ENCODE peak calls at places on chromosomes 16 and 17, in ten cellular contexts. One of them, this sample, is unnamed.

GRCh38 chr17:80441133-80441578 is 26.2 kb downstream of the ENDOV start:
- DNase-seq in EL: peak; percentile 31
- DNase-seq in HT1080: peak; percentile 23
- DNase-seq in DMS 273 treated with DMSO at 0.1 percent for 48 hours: no peak
- DNase-seq in MCF 10A: peak; percentile 47
- DNase-seq in body of pancreas: no peak
- DNase-seq in skeletal muscle cell: no peak
- DNase-seq in kidney epithelial cell: no peak
- DNase-seq in GM23338: peak; percentile 89
- DNase-seq in ELF-1: peak; percentile 84
- DNase-seq in this sample: peak; percentile 97

GRCh38 chr17:4143563-4144410 is 790 bp downstream of the CYB5D2 start:
- DNase-seq in EL: peak; percentile 92
- DNase-seq in HT1080: peak; percentile 92
- DNase-seq in DMS 273 treated with DMSO at 0.1 percent for 48 hours: peak; percentile 66
- DNase-seq in MCF 10A: peak; percentile 90
- DNase-seq in body of pancreas: peak; percentile 88
- DNase-seq in skeletal muscle cell: peak; percentile 76
- DNase-seq in kidney epithelial cell: peak; percentile 42
- DNase-seq in GM23338: peak; percentile 94
- DNase-seq in ELF-1: peak; percentile 98
- DNase-seq in this sample: peak; percentile 89

GRCh38 chr17:21010705-21011596 is 31.9 kb downstream of the USP22 start:
- DNase-seq in EL: no peak
- DNase-seq in HT1080: no peak
- DNase-seq in DMS 273 treated with DMSO at 0.1 percent for 48 hours: no peak
- DNase-seq in MCF 10A: no peak
- DNase-seq in body of pancreas: no peak
- DNase-seq in skeletal muscle cell: no peak
- DNase-seq in kidney epithelial cell: no peak
- DNase-seq in GM23338: no peak
- DNase-seq in ELF-1: no peak
- DNase-seq in this sample: no peak

GRCh38 chr16:29900102-29900887 is at the start of gene ASPHD1:
- DNase-seq in EL: peak; percentile 95
- DNase-seq in HT1080: peak; percentile 89
- DNase-seq in DMS 273 treated with DMSO at 0.1 percent for 48 hours: no peak
- DNase-seq in MCF 10A: peak; percentile 65
- DNase-seq in body of pancreas: peak; percentile 81
- DNase-seq in skeletal muscle cell: peak; percentile 62
- DNase-seq in kidney epithelial cell: peak; percentile 64
- DNase-seq in GM23338: peak; percentile 85
- DNase-seq in ELF-1: peak; percentile 72
- DNase-seq in this sample: peak; percentile 93

GRCh38 chr17:79022507-79022991 is 1.4 kb upstream of the C1QTNF1 start:
- DNase-seq in EL: no peak
- DNase-seq in HT1080: no peak
- DNase-seq in DMS 273 treated with DMSO at 0.1 percent for 48 hours: no peak
- DNase-seq in MCF 10A: no peak
- DNase-seq in body of pancreas: peak; percentile 39
- DNase-seq in skeletal muscle cell: no peak
- DNase-seq in kidney epithelial cell: no peak
- DNase-seq in GM23338: no peak
- DNase-seq in ELF-1: no peak
- DNase-seq in this sample: no peak

GRCh38 chr17:50316016-50316587 is 29.8 kb upstream of the XYLT2 start:
- DNase-seq in EL: no peak
- DNase-seq in HT1080: no peak
- DNase-seq in DMS 273 treated with DMSO at 0.1 percent for 48 hours: peak; percentile 31
- DNase-seq in MCF 10A: peak; percentile 17
- DNase-seq in body of pancreas: no peak
- DNase-seq in skeletal muscle cell: no peak
- DNase-seq in kidney epithelial cell: no peak
- DNase-seq in GM23338: no peak
- DNase-seq in ELF-1: no peak
- DNase-seq in this sample: no peak

GRCh38 chr17:67689534-67690177 is 28.1 kb upstream of the NOL11 start:
- DNase-seq in EL: peak; percentile 59
- DNase-seq in HT1080: peak; percentile 49
- DNase-seq in DMS 273 treated with DMSO at 0.1 percent for 48 hours: peak; percentile 17
- DNase-seq in MCF 10A: peak; percentile 68
- DNase-seq in body of pancreas: peak; percentile 62
- DNase-seq in skeletal muscle cell: peak; percentile 21
- DNase-seq in kidney epithelial cell: peak; percentile 35
- DNase-seq in GM23338: peak; percentile 86
- DNase-seq in ELF-1: no peak
- DNase-seq in this sample: peak; percentile 83

GRCh38 chr17:34872640-34873039 is 88.6 kb downstream of the CCT6B start:
- DNase-seq in EL: no peak
- DNase-seq in HT1080: no peak
- DNase-seq in DMS 273 treated with DMSO at 0.1 percent for 48 hours: no peak
- DNase-seq in MCF 10A: no peak
- DNase-seq in body of pancreas: no peak
- DNase-seq in skeletal muscle cell: no peak
- DNase-seq in kidney epithelial cell: no peak
- DNase-seq in GM23338: no peak
- DNase-seq in ELF-1: no peak
- DNase-seq in this sample: no peak

GRCh38 chr16:8949536-8950418 is 13.9 kb downstream of the USP7 start:
- DNase-seq in EL: no peak
- DNase-seq in HT1080: no peak
- DNase-seq in DMS 273 treated with DMSO at 0.1 percent for 48 hours: no peak
- DNase-seq in MCF 10A: no peak
- DNase-seq in body of pancreas: no peak
- DNase-seq in skeletal muscle cell: no peak
- DNase-seq in kidney epithelial cell: no peak
- DNase-seq in GM23338: no peak
- DNase-seq in ELF-1: peak; percentile 61
- DNase-seq in this sample: no peak

GRCh38 chr17:16085066-16085699 is 85.6 kb downstream of the TTC19 start:
- DNase-seq in EL: peak; percentile 33
- DNase-seq in HT1080: no peak
- DNase-seq in DMS 273 treated with DMSO at 0.1 percent for 48 hours: no peak
- DNase-seq in MCF 10A: peak; percentile 52
- DNase-seq in body of pancreas: no peak
- DNase-seq in skeletal muscle cell: peak; percentile 17
- DNase-seq in kidney epithelial cell: no peak
- DNase-seq in GM23338: no peak
- DNase-seq in ELF-1: no peak
- DNase-seq in this sample: no peak

GRCh38 chr17:80872999-80873951 is 118.4 kb upstream of the CHMP6 start:
- DNase-seq in EL: peak; percentile 79
- DNase-seq in HT1080: no peak
- DNase-seq in DMS 273 treated with DMSO at 0.1 percent for 48 hours: no peak
- DNase-seq in MCF 10A: peak; percentile 52
- DNase-seq in body of pancreas: no peak
- DNase-seq in skeletal muscle cell: no peak
- DNase-seq in kidney epithelial cell: no peak
- DNase-seq in GM23338: peak; percentile 85
- DNase-seq in ELF-1: peak; percentile 79
- DNase-seq in this sample: no peak

GRCh38 chr16:66337434-66338188 is 28.9 kb upstream of the CDH5 start:
- DNase-seq in EL: no peak
- DNase-seq in HT1080: no peak
- DNase-seq in DMS 273 treated with DMSO at 0.1 percent for 48 hours: no peak
- DNase-seq in MCF 10A: no peak
- DNase-seq in body of pancreas: no peak
- DNase-seq in skeletal muscle cell: no peak
- DNase-seq in kidney epithelial cell: no peak
- DNase-seq in GM23338: no peak
- DNase-seq in ELF-1: no peak
- DNase-seq in this sample: no peak

GRCh38 chr17:3004925-3005324 is 58.5 kb downstream of the OR1D5 start:
- DNase-seq in EL: no peak
- DNase-seq in HT1080: no peak
- DNase-seq in DMS 273 treated with DMSO at 0.1 percent for 48 hours: no peak
- DNase-seq in MCF 10A: no peak
- DNase-seq in body of pancreas: peak; percentile 42
- DNase-seq in skeletal muscle cell: no peak
- DNase-seq in kidney epithelial cell: no peak
- DNase-seq in GM23338: no peak
- DNase-seq in ELF-1: peak; percentile 21
- DNase-seq in this sample: peak; percentile 91

GRCh38 chr16:30417447-30418349 is 10.3 kb downstream of the ZNF771 start:
- DNase-seq in EL: peak; percentile 88
- DNase-seq in HT1080: no peak
- DNase-seq in DMS 273 treated with DMSO at 0.1 percent for 48 hours: peak; percentile 75
- DNase-seq in MCF 10A: peak; percentile 74
- DNase-seq in body of pancreas: peak; percentile 92
- DNase-seq in skeletal muscle cell: peak; percentile 69
- DNase-seq in kidney epithelial cell: peak; percentile 60
- DNase-seq in GM23338: peak; percentile 97
- DNase-seq in ELF-1: peak; percentile 98
- DNase-seq in this sample: peak; percentile 90

GRCh38 chr16:4081577-4082021 is 34.6 kb downstream of the ADCY9 start:
- DNase-seq in EL: no peak
- DNase-seq in HT1080: no peak
- DNase-seq in DMS 273 treated with DMSO at 0.1 percent for 48 hours: no peak
- DNase-seq in MCF 10A: no peak
- DNase-seq in body of pancreas: no peak
- DNase-seq in skeletal muscle cell: no peak
- DNase-seq in kidney epithelial cell: no peak
- DNase-seq in GM23338: no peak
- DNase-seq in ELF-1: no peak
- DNase-seq in this sample: no peak

GRCh38 chr16:82133798-82134197 is 36.2 kb downstream of the MPHOSPH6 start:
- DNase-seq in EL: no peak
- DNase-seq in HT1080: no peak
- DNase-seq in DMS 273 treated with DMSO at 0.1 percent for 48 hours: no peak
- DNase-seq in MCF 10A: no peak
- DNase-seq in body of pancreas: no peak
- DNase-seq in skeletal muscle cell: no peak
- DNase-seq in kidney epithelial cell: no peak
- DNase-seq in GM23338: no peak
- DNase-seq in ELF-1: no peak
- DNase-seq in this sample: no peak

GRCh38 chr17:48012151-48012520 is 25.5 kb downstream of the COPZ2 start:
- DNase-seq in EL: peak; percentile 50
- DNase-seq in HT1080: no peak
- DNase-seq in DMS 273 treated with DMSO at 0.1 percent for 48 hours: peak; percentile 87
- DNase-seq in MCF 10A: no peak
- DNase-seq in body of pancreas: peak; percentile 54
- DNase-seq in skeletal muscle cell: no peak
- DNase-seq in kidney epithelial cell: no peak
- DNase-seq in GM23338: peak; percentile 87
- DNase-seq in ELF-1: peak; percentile 85
- DNase-seq in this sample: peak; percentile 95

GRCh38 chr17:28725660-28726395 is at the start of gene TLCD1:
- DNase-seq in EL: peak; percentile 92
- DNase-seq in HT1080: peak; percentile 89
- DNase-seq in DMS 273 treated with DMSO at 0.1 percent for 48 hours: peak; percentile 88
- DNase-seq in MCF 10A: peak; percentile 91
- DNase-seq in body of pancreas: peak; percentile 78
- DNase-seq in skeletal muscle cell: no peak
- DNase-seq in kidney epithelial cell: no peak
- DNase-seq in GM23338: peak; percentile 85
- DNase-seq in ELF-1: peak; percentile 92
- DNase-seq in this sample: peak; percentile 92

GRCh38 chr16:77863250-77863649 is 74.9 kb downstream of the VAT1L start:
- DNase-seq in EL: no peak
- DNase-seq in HT1080: no peak
- DNase-seq in DMS 273 treated with DMSO at 0.1 percent for 48 hours: no peak
- DNase-seq in MCF 10A: no peak
- DNase-seq in body of pancreas: no peak
- DNase-seq in skeletal muscle cell: no peak
- DNase-seq in kidney epithelial cell: no peak
- DNase-seq in GM23338: no peak
- DNase-seq in ELF-1: no peak
- DNase-seq in this sample: no peak

GRCh38 chr17:76337413-76337777 is 16.3 kb downstream of the PRPSAP1 start:
- DNase-seq in EL: peak; percentile 50
- DNase-seq in HT1080: peak; percentile 21
- DNase-seq in DMS 273 treated with DMSO at 0.1 percent for 48 hours: no peak
- DNase-seq in MCF 10A: peak; percentile 26
- DNase-seq in body of pancreas: no peak
- DNase-seq in skeletal muscle cell: no peak
- DNase-seq in kidney epithelial cell: no peak
- DNase-seq in GM23338: no peak
- DNase-seq in ELF-1: no peak
- DNase-seq in this sample: no peak

GRCh38 chr17:29844339-29845048 is 85.5 kb downstream of the SSH2 start:
- DNase-seq in EL: no peak
- DNase-seq in HT1080: no peak
- DNase-seq in DMS 273 treated with DMSO at 0.1 percent for 48 hours: no peak
- DNase-seq in MCF 10A: no peak
- DNase-seq in body of pancreas: no peak
- DNase-seq in skeletal muscle cell: peak; percentile 54
- DNase-seq in kidney epithelial cell: no peak
- DNase-seq in GM23338: peak; percentile 27
- DNase-seq in ELF-1: peak; percentile 40
- DNase-seq in this sample: no peak

GRCh38 chr17:42997390-42997983 is 732 bp upstream of the RPL27 start:
- DNase-seq in EL: no peak
- DNase-seq in HT1080: no peak
- DNase-seq in DMS 273 treated with DMSO at 0.1 percent for 48 hours: no peak
- DNase-seq in MCF 10A: no peak
- DNase-seq in body of pancreas: no peak
- DNase-seq in skeletal muscle cell: no peak
- DNase-seq in kidney epithelial cell: no peak
- DNase-seq in GM23338: no peak
- DNase-seq in ELF-1: no peak
- DNase-seq in this sample: no peak

GRCh38 chr16:89491238-89491869 is 993 bp upstream of the ANKRD11 start:
- DNase-seq in EL: no peak
- DNase-seq in HT1080: peak; percentile 18
- DNase-seq in DMS 273 treated with DMSO at 0.1 percent for 48 hours: no peak
- DNase-seq in MCF 10A: peak; percentile 28
- DNase-seq in body of pancreas: no peak
- DNase-seq in skeletal muscle cell: no peak
- DNase-seq in kidney epithelial cell: no peak
- DNase-seq in GM23338: peak; percentile 76
- DNase-seq in ELF-1: peak; percentile 74
- DNase-seq in this sample: no peak

GRCh38 chr17:59451706-59452105 is 113.7 kb upstream of the DHX40 start:
- DNase-seq in EL: peak; percentile 74
- DNase-seq in HT1080: peak; percentile 91
- DNase-seq in DMS 273 treated with DMSO at 0.1 percent for 48 hours: no peak
- DNase-seq in MCF 10A: peak; percentile 58
- DNase-seq in body of pancreas: no peak
- DNase-seq in skeletal muscle cell: peak; percentile 54
- DNase-seq in kidney epithelial cell: peak; percentile 80
- DNase-seq in GM23338: peak; percentile 50
- DNase-seq in ELF-1: no peak
- DNase-seq in this sample: no peak

GRCh38 chr17:31064707-31065106 is 30.1 kb upstream of the NF1 start:
- DNase-seq in EL: no peak
- DNase-seq in HT1080: no peak
- DNase-seq in DMS 273 treated with DMSO at 0.1 percent for 48 hours: no peak
- DNase-seq in MCF 10A: no peak
- DNase-seq in body of pancreas: no peak
- DNase-seq in skeletal muscle cell: no peak
- DNase-seq in kidney epithelial cell: no peak
- DNase-seq in GM23338: no peak
- DNase-seq in ELF-1: no peak
- DNase-seq in this sample: no peak

GRCh38 chr17:43706235-43706634 is 44.5 kb upstream of the MEOX1 start:
- DNase-seq in EL: no peak
- DNase-seq in HT1080: no peak
- DNase-seq in DMS 273 treated with DMSO at 0.1 percent for 48 hours: no peak
- DNase-seq in MCF 10A: no peak
- DNase-seq in body of pancreas: no peak
- DNase-seq in skeletal muscle cell: no peak
- DNase-seq in kidney epithelial cell: no peak
- DNase-seq in GM23338: no peak
- DNase-seq in ELF-1: no peak
- DNase-seq in this sample: no peak

This sample was measured in NCI-H524.